ENCODE peak calls at places on chromosome 20, in eight cellular contexts. B is mesendoderm, O is GM23248, K is fibroblast of lung, P is OCI-LY7, V is GM12878, R is endothelial cell of umbilical vein, Z is mammary epithelial cell. H is an unnamed sample.

GRCh38 chr20:29689411-29690225 is 1567.8 kb upstream of the DEFB115 start:
- DNase-seq in B (no peak), O (peak; percentile 42), K (no peak), P (no peak), V (no peak), R (no peak), Z (no peak), H (peak; percentile 71)

GRCh38 chr20:3679749-3680700 is 1.8 kb downstream of the ADAM33 start:
- DNase-seq in B (peak; percentile 73), O (peak; percentile 91), K (peak; percentile 79), P (no peak), V (no peak), R (no peak), Z (no peak), H (no peak)

GRCh38 chr20:37362231-37362792 is 16.4 kb downstream of the SRC start:
- DNase-seq in B (no peak), O (no peak), K (no peak), P (no peak), V (no peak), R (no peak), Z (no peak), H (no peak)

GRCh38 chr20:29878281-29878741 is 1379.2 kb upstream of the DEFB115 start:
- DNase-seq in B (no peak), O (peak; percentile 49), K (no peak), P (no peak), V (no peak), R (no peak), Z (no peak), H (peak; percentile 35)

GRCh38 chr20:17936306-17936790 is 32.2 kb downstream of the SNX5 start:
- DNase-seq in B (no peak), O (peak; percentile 53), K (peak; percentile 32), P (no peak), V (no peak), R (no peak), Z (no peak), H (no peak)

GRCh38 chr20:37511605-37512275 is 9.3 kb upstream of the NNAT start:
- DNase-seq in B (no peak), O (peak; percentile 87), K (peak; percentile 76), P (no peak), V (no peak), R (no peak), Z (peak; percentile 45), H (no peak)

GRCh38 chr20:44079968-44080560 is 106.9 kb downstream of the JPH2 start:
- DNase-seq in B (no peak), O (no peak), K (peak; percentile 67), P (no peak), V (no peak), R (no peak), Z (no peak), H (no peak)

GRCh38 chr20:56451056-56451765 is 17.2 kb upstream of the RTF2 start:
- DNase-seq in B (no peak), O (no peak), K (no peak), P (no peak), V (no peak), R (no peak), Z (no peak), H (no peak)

GRCh38 chr20:46035253-46035652 is 6.2 kb downstream of the SLC12A5 start:
- DNase-seq in B (no peak), O (no peak), K (no peak), P (no peak), V (no peak), R (no peak), Z (no peak), H (no peak)

GRCh38 chr20:8721098-8721497 is 347.8 kb upstream of the PLCB4 start:
- DNase-seq in B (peak; percentile 68), O (peak; percentile 73), K (peak; percentile 49), P (peak; percentile 80), V (peak; percentile 7), R (peak; percentile 72), Z (peak; percentile 12), H (peak; percentile 69)

GRCh38 chr20:19840111-19840705 is 82.2 kb downstream of the RIN2 start:
- DNase-seq in B (no peak), O (no peak), K (no peak), P (no peak), V (no peak), R (peak; percentile 89), Z (no peak), H (no peak)

GRCh38 chr20:25007491-25008305 is 15.1 kb upstream of the APMAP start:
- DNase-seq in B (no peak), O (no peak), K (no peak), P (no peak), V (no peak), R (no peak), Z (no peak), H (no peak)

GRCh38 chr20:59821788-59822187 is 111.6 kb downstream of the SYCP2 start:
- DNase-seq in B (no peak), O (no peak), K (no peak), P (no peak), V (no peak), R (no peak), Z (no peak), H (no peak)

GRCh38 chr20:3653921-3654320 is 9.3 kb downstream of the GFRA4 start:
- DNase-seq in B (no peak), O (no peak), K (no peak), P (no peak), V (no peak), R (no peak), Z (no peak), H (no peak)

GRCh38 chr20:25070821-25071473 is 11.0 kb downstream of the VSX1 start:
- DNase-seq in B (no peak), O (no peak), K (no peak), P (no peak), V (no peak), R (no peak), Z (no peak), H (no peak)

GRCh38 chr20:18585134-18585533 is 2.7 kb upstream of the DTD1 start:
- DNase-seq in B (peak; percentile 94), O (peak; percentile 74), K (peak; percentile 32), P (no peak), V (no peak), R (no peak), Z (peak; percentile 56), H (no peak)

GRCh38 chr20:63220696-63221399 is 4.9 kb upstream of the YTHDF1 start:
- DNase-seq in B (no peak), O (no peak), K (no peak), P (no peak), V (no peak), R (no peak), Z (no peak), H (no peak)
- H3K79me2 ChIP-seq in B (no peaks in the 10 kb centered on the region), O (no peaks in the 10 kb centered on the region), K (no peaks in the 10 kb centered on the region), P (no peaks in the 10 kb centered on the region), V (no peaks in the 10 kb centered on the region), R (no peaks in the 10 kb centered on the region), Z (peaks cover under 1% of the 10 kb centered on the region), H (peaks cover 2% of the 10 kb centered on the region)

GRCh38 chr20:64047046-64047389 is 2.4 kb downstream of the SOX18 start:
- DNase-seq in B (no peak), O (no peak), K (no peak), P (no peak), V (no peak), R (peak; percentile 28), Z (no peak), H (no peak)

GRCh38 chr20:64049060-64049886 is at the start of gene SOX18:
- DNase-seq in B (peak; percentile 69), O (peak; percentile 66), K (peak; percentile 36), P (no peak), V (no peak), R (peak; percentile 48), Z (no peak), H (no peak)

GRCh38 chr20:64049887-64050260 is 435 bp upstream of the SOX18 start:
- DNase-seq in B (no peak), O (no peak), K (no peak), P (no peak), V (no peak), R (peak; percentile 49), Z (no peak), H (no peak)

GRCh38 chr20:64048402-64049044 is 916 bp downstream of the SOX18 start:
- DNase-seq in B (no peak), O (no peak), K (no peak), P (no peak), V (no peak), R (no peak), Z (no peak), H (no peak)

GRCh38 chr20:64047968-64048401 is 1.5 kb downstream of the SOX18 start:
- DNase-seq in B (no peak), O (no peak), K (no peak), P (no peak), V (no peak), R (peak; percentile 21), Z (no peak), H (no peak)
- H3K4me3 ChIP-seq in B (no peak overlapping the region), O (no peak overlapping the region), K (no peak overlapping the region), P (no peak overlapping the region), V (no peak overlapping the region), R (peak overlapping the region; percentile 88), Z (no peak overlapping the region), H (no peak overlapping the region)

DNA sequence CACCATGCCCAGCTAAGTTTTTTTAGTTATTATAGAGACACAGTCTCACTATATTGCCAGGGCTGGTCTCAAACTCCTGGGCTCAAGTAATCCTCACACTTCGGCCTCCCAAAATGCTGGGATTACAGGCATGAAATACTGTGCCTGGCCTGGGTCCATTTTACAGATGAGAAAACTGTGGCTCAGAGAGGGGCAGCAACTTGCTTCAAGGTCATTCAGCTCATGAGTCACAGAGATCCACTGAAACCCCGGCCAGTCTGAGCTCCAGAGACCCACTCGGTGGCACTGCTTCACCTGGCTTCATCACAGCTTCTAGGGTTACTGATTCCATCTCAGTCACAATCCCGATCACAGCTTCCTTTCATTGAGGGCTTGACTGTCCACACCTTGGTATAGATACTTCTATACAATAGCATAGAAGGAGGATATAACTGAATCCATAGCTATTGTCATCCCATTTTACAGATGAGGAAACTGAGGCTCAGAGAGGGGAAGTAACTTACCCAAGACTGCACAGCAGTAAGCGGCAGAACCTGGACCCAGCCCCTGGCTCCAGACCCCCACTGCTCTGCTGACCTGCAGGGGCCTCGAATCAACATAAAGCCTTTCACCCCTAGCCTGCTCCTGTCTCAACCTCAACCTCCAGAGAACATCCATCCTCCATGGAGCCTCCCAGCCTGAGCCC is 11.8 kb downstream of the NOL4L start:
- DNase-seq in B (no peak), O (no peak), K (no peak), P (no peak), V (no peak), R (no peak), Z (no peak), H (no peak)
- H3K79me2 ChIP-seq in B (no peaks in the 10 kb centered on the region), O (no peaks in the 10 kb centered on the region), K (no peaks in the 10 kb centered on the region), P (no peaks in the 10 kb centered on the region), V (no peaks in the 10 kb centered on the region), R (no peaks in the 10 kb centered on the region), Z (peaks cover 3% of the 10 kb centered on the region), H (no peaks in the 10 kb centered on the region)

DNA sequence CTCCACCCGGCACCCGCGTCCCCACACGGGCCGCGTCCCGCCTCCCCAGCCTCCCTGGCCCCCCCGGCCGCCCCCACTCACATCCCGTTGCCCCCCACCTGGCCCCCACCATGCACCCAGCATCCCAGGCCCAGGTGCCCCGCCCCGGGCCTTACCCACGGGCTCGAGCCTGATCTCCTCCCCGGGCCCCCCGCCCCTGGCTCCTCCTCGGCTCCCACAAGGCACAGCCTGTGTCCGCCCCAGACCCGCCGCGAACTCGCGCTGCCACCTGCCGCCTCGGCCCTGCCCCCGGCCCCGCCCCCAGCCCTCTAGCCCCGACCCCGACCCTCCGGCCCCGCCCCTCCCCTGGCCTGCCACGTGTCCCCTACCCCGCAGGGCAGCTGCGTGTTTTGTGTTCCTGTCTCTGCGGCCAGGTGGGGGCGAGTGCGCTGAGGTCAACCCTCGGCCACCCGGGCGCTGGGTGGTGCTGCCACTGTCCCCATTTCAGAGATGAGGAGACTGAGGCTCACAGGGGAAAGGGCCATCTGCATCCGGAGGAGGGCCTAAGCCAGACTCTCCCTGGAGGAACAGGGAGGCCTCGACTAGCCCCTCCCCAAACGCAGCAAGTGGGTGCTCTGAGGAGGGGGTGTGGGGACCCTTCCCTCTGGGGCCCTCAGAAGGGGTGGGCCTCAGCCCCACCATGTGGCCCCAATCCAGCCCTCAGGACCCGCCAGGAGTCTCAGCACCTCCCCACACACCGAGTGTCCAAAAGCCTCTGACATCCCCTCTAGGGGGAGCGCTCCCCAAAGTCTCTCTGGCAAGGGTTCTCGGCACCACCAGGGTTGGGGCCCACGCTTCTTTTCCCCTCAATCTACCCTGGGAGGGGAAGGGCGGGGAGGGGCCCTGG is 99.8 kb downstream of the TAF4 start:
- DNase-seq in B (peak; percentile 66), O (no peak), K (no peak), P (no peak), V (no peak), R (no peak), Z (no peak), H (no peak)
- H3K4me3 ChIP-seq in B (no peak overlapping the region), O (no peak overlapping the region), K (no peak overlapping the region), P (no peak overlapping the region), V (no peak overlapping the region), R (no peak overlapping the region), Z (no peak overlapping the region), H (no peak overlapping the region)

H was measured in trophoblast cell.